ENCODE peak calls at places on chromosomes 13 and 19, in six cellular contexts. One of them, this sample, is unnamed.

GRCh38 chr19:41707871-41708371 is 505 bp upstream of the CEACAM5 start:
- ATAC-seq in RWPE2: no peak
- ATAC-seq in activated T-cell treated with anti-CD3 and anti-CD28 coated beads, Interleukin-2, amount 50 U/mL, for 72 hours: no peak
- ATAC-seq in left cardiac atrium: no peak
- ATAC-seq in memory B cell: no peak
- ATAC-seq in lower lobe of right lung: no peak
- ATAC-seq in this sample: no peak

GRCh38 chr13:93674337-93674755 is 447.7 kb downstream of the GPC6 start:
- ATAC-seq in RWPE2: no peak
- ATAC-seq in activated T-cell treated with anti-CD3 and anti-CD28 coated beads, Interleukin-2, amount 50 U/mL, for 72 hours: no peak
- ATAC-seq in left cardiac atrium: no peak
- ATAC-seq in memory B cell: no peak
- ATAC-seq in lower lobe of right lung: no peak
- ATAC-seq in this sample: no peak

GRCh38 chr13:49904729-49905456 is 31.2 kb downstream of the SPRYD7 start:
- ATAC-seq in RWPE2: no peak
- ATAC-seq in activated T-cell treated with anti-CD3 and anti-CD28 coated beads, Interleukin-2, amount 50 U/mL, for 72 hours: no peak
- ATAC-seq in left cardiac atrium: no peak
- ATAC-seq in memory B cell: no peak
- ATAC-seq in lower lobe of right lung: no peak
- ATAC-seq in this sample: no peak

GRCh38 chr19:5254543-5254942 is 86.1 kb downstream of the PTPRS start:
- ATAC-seq in RWPE2: no peak
- ATAC-seq in activated T-cell treated with anti-CD3 and anti-CD28 coated beads, Interleukin-2, amount 50 U/mL, for 72 hours: no peak
- ATAC-seq in left cardiac atrium: no peak
- ATAC-seq in memory B cell: no peak
- ATAC-seq in lower lobe of right lung: no peak
- ATAC-seq in this sample: no peak

GRCh38 chr19:28224441-28224840 is 988.5 kb downstream of the UQCRFS1 start:
- ATAC-seq in RWPE2: no peak
- ATAC-seq in activated T-cell treated with anti-CD3 and anti-CD28 coated beads, Interleukin-2, amount 50 U/mL, for 72 hours: no peak
- ATAC-seq in left cardiac atrium: no peak
- ATAC-seq in memory B cell: no peak
- ATAC-seq in lower lobe of right lung: peak
- ATAC-seq in this sample: no peak

GRCh38 chr19:18762125-18763023 is 28.7 kb downstream of the COMP start:
- ATAC-seq in RWPE2: peak
- ATAC-seq in activated T-cell treated with anti-CD3 and anti-CD28 coated beads, Interleukin-2, amount 50 U/mL, for 72 hours: no peak
- ATAC-seq in left cardiac atrium: peak
- ATAC-seq in memory B cell: no peak
- ATAC-seq in lower lobe of right lung: peak
- ATAC-seq in this sample: peak

GRCh38 chr19:40257096-40257517 is 28.0 kb downstream of the AKT2 start:
- ATAC-seq in RWPE2: peak
- ATAC-seq in activated T-cell treated with anti-CD3 and anti-CD28 coated beads, Interleukin-2, amount 50 U/mL, for 72 hours: no peak
- ATAC-seq in left cardiac atrium: peak
- ATAC-seq in memory B cell: peak
- ATAC-seq in lower lobe of right lung: peak
- ATAC-seq in this sample: peak

GRCh38 chr13:51668580-51669195 is 84.4 kb downstream of the WDFY2 start:
- ATAC-seq in RWPE2: no peak
- ATAC-seq in activated T-cell treated with anti-CD3 and anti-CD28 coated beads, Interleukin-2, amount 50 U/mL, for 72 hours: no peak
- ATAC-seq in left cardiac atrium: no peak
- ATAC-seq in memory B cell: no peak
- ATAC-seq in lower lobe of right lung: no peak
- ATAC-seq in this sample: no peak

GRCh38 chr19:43690890-43691289 is 20.9 kb upstream of the PLAUR start:
- ATAC-seq in RWPE2: no peak
- ATAC-seq in activated T-cell treated with anti-CD3 and anti-CD28 coated beads, Interleukin-2, amount 50 U/mL, for 72 hours: no peak
- ATAC-seq in left cardiac atrium: no peak
- ATAC-seq in memory B cell: no peak
- ATAC-seq in lower lobe of right lung: no peak
- ATAC-seq in this sample: no peak

GRCh38 chr19:11780431-11781020 is 13.7 kb downstream of the ZNF441 start:
- ATAC-seq in RWPE2: no peak
- ATAC-seq in activated T-cell treated with anti-CD3 and anti-CD28 coated beads, Interleukin-2, amount 50 U/mL, for 72 hours: no peak
- ATAC-seq in left cardiac atrium: no peak
- ATAC-seq in memory B cell: no peak
- ATAC-seq in lower lobe of right lung: no peak
- ATAC-seq in this sample: no peak

GRCh38 chr13:112071011-112071901 is 4.3 kb downstream of the SOX1 start:
- ATAC-seq in RWPE2: no peak
- ATAC-seq in activated T-cell treated with anti-CD3 and anti-CD28 coated beads, Interleukin-2, amount 50 U/mL, for 72 hours: no peak
- ATAC-seq in left cardiac atrium: no peak
- ATAC-seq in memory B cell: no peak
- ATAC-seq in lower lobe of right lung: no peak
- ATAC-seq in this sample: no peak

GRCh38 chr13:20676213-20676612 is 27.3 kb upstream of the IL17D start:
- ATAC-seq in RWPE2: no peak
- ATAC-seq in activated T-cell treated with anti-CD3 and anti-CD28 coated beads, Interleukin-2, amount 50 U/mL, for 72 hours: no peak
- ATAC-seq in left cardiac atrium: no peak
- ATAC-seq in memory B cell: no peak
- ATAC-seq in lower lobe of right lung: no peak
- ATAC-seq in this sample: no peak

GRCh38 chr19:35219008-35219407 is 9.5 kb downstream of the FAM187B start:
- ATAC-seq in RWPE2: no peak
- ATAC-seq in activated T-cell treated with anti-CD3 and anti-CD28 coated beads, Interleukin-2, amount 50 U/mL, for 72 hours: no peak
- ATAC-seq in left cardiac atrium: no peak
- ATAC-seq in memory B cell: no peak
- ATAC-seq in lower lobe of right lung: no peak
- ATAC-seq in this sample: no peak

GRCh38 chr19:45814851-45815481 is at the start of gene RSPH6A:
- ATAC-seq in RWPE2: no peak
- ATAC-seq in activated T-cell treated with anti-CD3 and anti-CD28 coated beads, Interleukin-2, amount 50 U/mL, for 72 hours: no peak
- ATAC-seq in left cardiac atrium: peak
- ATAC-seq in memory B cell: no peak
- ATAC-seq in lower lobe of right lung: no peak
- ATAC-seq in this sample: no peak

GRCh38 chr13:69545500-69546025 is 562.1 kb upstream of the ATXN8OS start:
- ATAC-seq in RWPE2: no peak
- ATAC-seq in activated T-cell treated with anti-CD3 and anti-CD28 coated beads, Interleukin-2, amount 50 U/mL, for 72 hours: no peak
- ATAC-seq in left cardiac atrium: no peak
- ATAC-seq in memory B cell: no peak
- ATAC-seq in lower lobe of right lung: no peak
- ATAC-seq in this sample: no peak

GRCh38 chr13:46149272-46150133 is 32.5 kb downstream of the LCP1 start:
- ATAC-seq in RWPE2: peak
- ATAC-seq in activated T-cell treated with anti-CD3 and anti-CD28 coated beads, Interleukin-2, amount 50 U/mL, for 72 hours: peak
- ATAC-seq in left cardiac atrium: no peak
- ATAC-seq in memory B cell: no peak
- ATAC-seq in lower lobe of right lung: no peak
- ATAC-seq in this sample: no peak

GRCh38 chr19:30679286-30679685 is 307.1 kb downstream of the ZNF536 start:
- ATAC-seq in RWPE2: no peak
- ATAC-seq in activated T-cell treated with anti-CD3 and anti-CD28 coated beads, Interleukin-2, amount 50 U/mL, for 72 hours: no peak
- ATAC-seq in left cardiac atrium: no peak
- ATAC-seq in memory B cell: no peak
- ATAC-seq in lower lobe of right lung: no peak
- ATAC-seq in this sample: no peak

GRCh38 chr19:38035515-38036495 is 128.8 kb downstream of the SIPA1L3 start:
- ATAC-seq in RWPE2: no peak
- ATAC-seq in activated T-cell treated with anti-CD3 and anti-CD28 coated beads, Interleukin-2, amount 50 U/mL, for 72 hours: no peak
- ATAC-seq in left cardiac atrium: peak
- ATAC-seq in memory B cell: no peak
- ATAC-seq in lower lobe of right lung: no peak
- ATAC-seq in this sample: no peak

GRCh38 chr13:26810095-26810494 is 49.5 kb upstream of the GPR12 start:
- ATAC-seq in RWPE2: no peak
- ATAC-seq in activated T-cell treated with anti-CD3 and anti-CD28 coated beads, Interleukin-2, amount 50 U/mL, for 72 hours: no peak
- ATAC-seq in left cardiac atrium: no peak
- ATAC-seq in memory B cell: no peak
- ATAC-seq in lower lobe of right lung: no peak
- ATAC-seq in this sample: no peak

GRCh38 chr13:31008400-31009115 is 76.1 kb downstream of the TEX26 start:
- ATAC-seq in RWPE2: no peak
- ATAC-seq in activated T-cell treated with anti-CD3 and anti-CD28 coated beads, Interleukin-2, amount 50 U/mL, for 72 hours: peak
- ATAC-seq in left cardiac atrium: no peak
- ATAC-seq in memory B cell: no peak
- ATAC-seq in lower lobe of right lung: no peak
- ATAC-seq in this sample: no peak

GRCh38 chr13:41356788-41357187 is 45.7 kb downstream of the NAA16 start:
- ATAC-seq in RWPE2: no peak
- ATAC-seq in activated T-cell treated with anti-CD3 and anti-CD28 coated beads, Interleukin-2, amount 50 U/mL, for 72 hours: peak
- ATAC-seq in left cardiac atrium: no peak
- ATAC-seq in memory B cell: no peak
- ATAC-seq in lower lobe of right lung: no peak
- ATAC-seq in this sample: no peak

GRCh38 chr19:19039901-19040300 is 6.5 kb downstream of the ARMC6 start:
- ATAC-seq in RWPE2: no peak
- ATAC-seq in activated T-cell treated with anti-CD3 and anti-CD28 coated beads, Interleukin-2, amount 50 U/mL, for 72 hours: peak
- ATAC-seq in left cardiac atrium: no peak
- ATAC-seq in memory B cell: peak
- ATAC-seq in lower lobe of right lung: no peak
- ATAC-seq in this sample: no peak

GRCh38 chr13:50676602-50677001 is 166.9 kb downstream of the DLEU7 start:
- ATAC-seq in RWPE2: peak
- ATAC-seq in activated T-cell treated with anti-CD3 and anti-CD28 coated beads, Interleukin-2, amount 50 U/mL, for 72 hours: no peak
- ATAC-seq in left cardiac atrium: peak
- ATAC-seq in memory B cell: peak
- ATAC-seq in lower lobe of right lung: peak
- ATAC-seq in this sample: peak

GRCh38 chr19:38068851-38069250 is 155.2 kb downstream of the DPF1 start:
- ATAC-seq in RWPE2: no peak
- ATAC-seq in activated T-cell treated with anti-CD3 and anti-CD28 coated beads, Interleukin-2, amount 50 U/mL, for 72 hours: no peak
- ATAC-seq in left cardiac atrium: no peak
- ATAC-seq in memory B cell: no peak
- ATAC-seq in lower lobe of right lung: no peak
- ATAC-seq in this sample: no peak

GRCh38 chr13:86201477-86201876 is 402.3 kb upstream of the SLITRK6 start:
- ATAC-seq in RWPE2: no peak
- ATAC-seq in activated T-cell treated with anti-CD3 and anti-CD28 coated beads, Interleukin-2, amount 50 U/mL, for 72 hours: no peak
- ATAC-seq in left cardiac atrium: no peak
- ATAC-seq in memory B cell: no peak
- ATAC-seq in lower lobe of right lung: no peak
- ATAC-seq in this sample: no peak

GRCh38 chr19:49987159-49987698 is 26.3 kb upstream of the SIGLEC11 start:
- ATAC-seq in RWPE2: peak
- ATAC-seq in activated T-cell treated with anti-CD3 and anti-CD28 coated beads, Interleukin-2, amount 50 U/mL, for 72 hours: peak
- ATAC-seq in left cardiac atrium: peak
- ATAC-seq in memory B cell: peak
- ATAC-seq in lower lobe of right lung: peak
- ATAC-seq in this sample: peak

GRCh38 chr19:29887498-29887897 is 54.5 kb upstream of the URI1 start:
- ATAC-seq in RWPE2: no peak
- ATAC-seq in activated T-cell treated with anti-CD3 and anti-CD28 coated beads, Interleukin-2, amount 50 U/mL, for 72 hours: no peak
- ATAC-seq in left cardiac atrium: no peak
- ATAC-seq in memory B cell: peak
- ATAC-seq in lower lobe of right lung: peak
- ATAC-seq in this sample: peak

GRCh38 chr13:111248822-111249221 is 71.6 kb upstream of the TEX29 start:
- ATAC-seq in RWPE2: no peak
- ATAC-seq in activated T-cell treated with anti-CD3 and anti-CD28 coated beads, Interleukin-2, amount 50 U/mL, for 72 hours: no peak
- ATAC-seq in left cardiac atrium: peak
- ATAC-seq in memory B cell: no peak
- ATAC-seq in lower lobe of right lung: no peak
- ATAC-seq in this sample: no peak

GRCh38 chr19:50649433-50650391 is at the start of gene C19orf81:
- ATAC-seq in RWPE2: peak
- ATAC-seq in activated T-cell treated with anti-CD3 and anti-CD28 coated beads, Interleukin-2, amount 50 U/mL, for 72 hours: no peak
- ATAC-seq in left cardiac atrium: no peak
- ATAC-seq in memory B cell: no peak
- ATAC-seq in lower lobe of right lung: no peak
- ATAC-seq in this sample: no peak

GRCh38 chr13:109203587-109203986 is 574.2 kb downstream of the MYO16 start:
- ATAC-seq in RWPE2: no peak
- ATAC-seq in activated T-cell treated with anti-CD3 and anti-CD28 coated beads, Interleukin-2, amount 50 U/mL, for 72 hours: no peak
- ATAC-seq in left cardiac atrium: no peak
- ATAC-seq in memory B cell: no peak
- ATAC-seq in lower lobe of right lung: no peak
- ATAC-seq in this sample: no peak

GRCh38 chr13:110737555-110737954 is 24.1 kb downstream of the ING1 start:
- ATAC-seq in RWPE2: no peak
- ATAC-seq in activated T-cell treated with anti-CD3 and anti-CD28 coated beads, Interleukin-2, amount 50 U/mL, for 72 hours: no peak
- ATAC-seq in left cardiac atrium: no peak
- ATAC-seq in memory B cell: no peak
- ATAC-seq in lower lobe of right lung: no peak
- ATAC-seq in this sample: no peak

GRCh38 chr13:111005808-111006494 is 91.1 kb upstream of the ANKRD10 start:
- ATAC-seq in RWPE2: no peak
- ATAC-seq in activated T-cell treated with anti-CD3 and anti-CD28 coated beads, Interleukin-2, amount 50 U/mL, for 72 hours: no peak
- ATAC-seq in left cardiac atrium: peak
- ATAC-seq in memory B cell: no peak
- ATAC-seq in lower lobe of right lung: peak
- ATAC-seq in this sample: no peak

GRCh38 chr19:55451163-55451521 is 8.0 kb upstream of the SHISA7 start:
- ATAC-seq in RWPE2: no peak
- ATAC-seq in activated T-cell treated with anti-CD3 and anti-CD28 coated beads, Interleukin-2, amount 50 U/mL, for 72 hours: peak
- ATAC-seq in left cardiac atrium: no peak
- ATAC-seq in memory B cell: peak
- ATAC-seq in lower lobe of right lung: no peak
- ATAC-seq in this sample: no peak

GRCh38 chr13:49840266-49840665 is 47.8 kb upstream of the KPNA3 start:
- ATAC-seq in RWPE2: no peak
- ATAC-seq in activated T-cell treated with anti-CD3 and anti-CD28 coated beads, Interleukin-2, amount 50 U/mL, for 72 hours: no peak
- ATAC-seq in left cardiac atrium: no peak
- ATAC-seq in memory B cell: no peak
- ATAC-seq in lower lobe of right lung: no peak
- ATAC-seq in this sample: peak

GRCh38 chr13:100197591-100198365 is 108.9 kb downstream of the PCCA start:
- ATAC-seq in RWPE2: peak
- ATAC-seq in activated T-cell treated with anti-CD3 and anti-CD28 coated beads, Interleukin-2, amount 50 U/mL, for 72 hours: no peak
- ATAC-seq in left cardiac atrium: peak
- ATAC-seq in memory B cell: no peak
- ATAC-seq in lower lobe of right lung: peak
- ATAC-seq in this sample: no peak

GRCh38 chr13:55000043-55000442 is 1971.4 kb downstream of the OLFM4 start:
- ATAC-seq in RWPE2: no peak
- ATAC-seq in activated T-cell treated with anti-CD3 and anti-CD28 coated beads, Interleukin-2, amount 50 U/mL, for 72 hours: no peak
- ATAC-seq in left cardiac atrium: no peak
- ATAC-seq in memory B cell: no peak
- ATAC-seq in lower lobe of right lung: no peak
- ATAC-seq in this sample: no peak

GRCh38 chr19:6247007-6247288 is 32.8 kb downstream of the MLLT1 start:
- ATAC-seq in RWPE2: no peak
- ATAC-seq in activated T-cell treated with anti-CD3 and anti-CD28 coated beads, Interleukin-2, amount 50 U/mL, for 72 hours: no peak
- ATAC-seq in left cardiac atrium: no peak
- ATAC-seq in memory B cell: no peak
- ATAC-seq in lower lobe of right lung: no peak
- ATAC-seq in this sample: no peak

GRCh38 chr19:32177686-32178085 is 167.7 kb upstream of the ZNF507 start:
- ATAC-seq in RWPE2: no peak
- ATAC-seq in activated T-cell treated with anti-CD3 and anti-CD28 coated beads, Interleukin-2, amount 50 U/mL, for 72 hours: no peak
- ATAC-seq in left cardiac atrium: no peak
- ATAC-seq in memory B cell: no peak
- ATAC-seq in lower lobe of right lung: no peak
- ATAC-seq in this sample: no peak

GRCh38 chr13:53513199-53513598 is 484.6 kb downstream of the OLFM4 start:
- ATAC-seq in RWPE2: no peak
- ATAC-seq in activated T-cell treated with anti-CD3 and anti-CD28 coated beads, Interleukin-2, amount 50 U/mL, for 72 hours: no peak
- ATAC-seq in left cardiac atrium: no peak
- ATAC-seq in memory B cell: no peak
- ATAC-seq in lower lobe of right lung: no peak
- ATAC-seq in this sample: no peak

This sample was measured in esophagus mucosa.